ENCODE peak calls at places on chromosomes 11 and 22, in seven cellular contexts. One of them, this sample, is unnamed.

GRCh38 chr11:1702506-1702905 is 5.5 kb downstream of the KRTAP5-6 start:
- DNase-seq in HCT116: no peak
- DNase-seq in SK-N-SH: no peak
- DNase-seq in GM23338: no peak
- DNase-seq in HL-60: no peak
- DNase-seq in endothelial cell of umbilical vein: no peak
- DNase-seq in sigmoid colon: no peak
- DNase-seq in this sample: no peak

GRCh38 chr11:19714387-19715363 is 2.0 kb downstream of the NAV2 start:
- DNase-seq in HCT116: no peak
- DNase-seq in SK-N-SH: peak; percentile 76
- DNase-seq in GM23338: peak; percentile 65
- DNase-seq in HL-60: no peak
- DNase-seq in endothelial cell of umbilical vein: peak; percentile 61
- DNase-seq in sigmoid colon: peak; percentile 84
- DNase-seq in this sample: no peak

GRCh38 chr11:57514538-57515331 is 767 bp downstream of the SLC43A1 start:
- DNase-seq in HCT116: no peak
- DNase-seq in SK-N-SH: peak; percentile 79
- DNase-seq in GM23338: peak; percentile 80
- DNase-seq in HL-60: peak; percentile 62
- DNase-seq in endothelial cell of umbilical vein: peak; percentile 36
- DNase-seq in sigmoid colon: peak; percentile 82
- DNase-seq in this sample: peak; percentile 92

GRCh38 chr11:83583953-83584352 is 297.8 kb upstream of the CCDC90B start:
- DNase-seq in HCT116: no peak
- DNase-seq in SK-N-SH: no peak
- DNase-seq in GM23338: no peak
- DNase-seq in HL-60: no peak
- DNase-seq in endothelial cell of umbilical vein: no peak
- DNase-seq in sigmoid colon: no peak
- DNase-seq in this sample: no peak

GRCh38 chr11:28058333-28058732 is 49.6 kb downstream of the KIF18A start:
- DNase-seq in HCT116: no peak
- DNase-seq in SK-N-SH: no peak
- DNase-seq in GM23338: peak; percentile 1
- DNase-seq in HL-60: no peak
- DNase-seq in endothelial cell of umbilical vein: no peak
- DNase-seq in sigmoid colon: no peak
- DNase-seq in this sample: no peak

GRCh38 chr11:63769719-63770443 is 1.3 kb upstream of the ZFTA start:
- DNase-seq in HCT116: no peak
- DNase-seq in SK-N-SH: no peak
- DNase-seq in GM23338: peak; percentile 58
- DNase-seq in HL-60: no peak
- DNase-seq in endothelial cell of umbilical vein: peak; percentile 21
- DNase-seq in sigmoid colon: peak; percentile 67
- DNase-seq in this sample: no peak

GRCh38 chr11:12864316-12865156 is 144.6 kb upstream of the RASSF10 start:
- DNase-seq in HCT116: no peak
- DNase-seq in SK-N-SH: peak; percentile 47
- DNase-seq in GM23338: peak; percentile 99
- DNase-seq in HL-60: no peak
- DNase-seq in endothelial cell of umbilical vein: peak; percentile 97
- DNase-seq in sigmoid colon: no peak
- DNase-seq in this sample: no peak

GRCh38 chr11:111510311-111510710 is 1.9 kb downstream of the BTG4 start:
- DNase-seq in HCT116: no peak
- DNase-seq in SK-N-SH: no peak
- DNase-seq in GM23338: no peak
- DNase-seq in HL-60: no peak
- DNase-seq in endothelial cell of umbilical vein: no peak
- DNase-seq in sigmoid colon: no peak
- DNase-seq in this sample: no peak

GRCh38 chr11:444397-445144 is 2.8 kb upstream of the ANO9 start:
- DNase-seq in HCT116: no peak
- DNase-seq in SK-N-SH: no peak
- DNase-seq in GM23338: no peak
- DNase-seq in HL-60: no peak
- DNase-seq in endothelial cell of umbilical vein: no peak
- DNase-seq in sigmoid colon: no peak
- DNase-seq in this sample: no peak

GRCh38 chr11:80616070-80616800 is 1175.4 kb upstream of the TENM4 start:
- DNase-seq in HCT116: no peak
- DNase-seq in SK-N-SH: peak; percentile 6
- DNase-seq in GM23338: no peak
- DNase-seq in HL-60: no peak
- DNase-seq in endothelial cell of umbilical vein: no peak
- DNase-seq in sigmoid colon: no peak
- DNase-seq in this sample: no peak

GRCh38 chr11:60925685-60926267 is 1.5 kb downstream of the TMEM132A start:
- DNase-seq in HCT116: no peak
- DNase-seq in SK-N-SH: peak; percentile 34
- DNase-seq in GM23338: no peak
- DNase-seq in HL-60: no peak
- DNase-seq in endothelial cell of umbilical vein: no peak
- DNase-seq in sigmoid colon: no peak
- DNase-seq in this sample: no peak

GRCh38 chr22:47063071-47063509 is 300.6 kb downstream of the TBC1D22A start:
- DNase-seq in HCT116: no peak
- DNase-seq in SK-N-SH: no peak
- DNase-seq in GM23338: no peak
- DNase-seq in HL-60: no peak
- DNase-seq in endothelial cell of umbilical vein: no peak
- DNase-seq in sigmoid colon: no peak
- DNase-seq in this sample: no peak

GRCh38 chr11:62395885-62396778 is 22.7 kb upstream of the SCGB1A1 start:
- DNase-seq in HCT116: no peak
- DNase-seq in SK-N-SH: no peak
- DNase-seq in GM23338: no peak
- DNase-seq in HL-60: no peak
- DNase-seq in endothelial cell of umbilical vein: no peak
- DNase-seq in sigmoid colon: no peak
- DNase-seq in this sample: no peak

GRCh38 chr11:42625757-42626156 is 686.0 kb upstream of the API5 start:
- DNase-seq in HCT116: no peak
- DNase-seq in SK-N-SH: peak; percentile 45
- DNase-seq in GM23338: no peak
- DNase-seq in HL-60: no peak
- DNase-seq in endothelial cell of umbilical vein: no peak
- DNase-seq in sigmoid colon: no peak
- DNase-seq in this sample: no peak

GRCh38 chr11:86570020-86570419 is 102.4 kb downstream of the ME3 start:
- DNase-seq in HCT116: no peak
- DNase-seq in SK-N-SH: no peak
- DNase-seq in GM23338: no peak
- DNase-seq in HL-60: no peak
- DNase-seq in endothelial cell of umbilical vein: peak; percentile 27
- DNase-seq in sigmoid colon: no peak
- DNase-seq in this sample: peak; percentile 34

GRCh38 chr22:49347376-49347775 is 480.3 kb downstream of the BRD1 start:
- DNase-seq in HCT116: no peak
- DNase-seq in SK-N-SH: no peak
- DNase-seq in GM23338: no peak
- DNase-seq in HL-60: no peak
- DNase-seq in endothelial cell of umbilical vein: no peak
- DNase-seq in sigmoid colon: no peak
- DNase-seq in this sample: no peak

GRCh38 chr22:24496661-24497060 is 1.5 kb downstream of the UPB1 start:
- DNase-seq in HCT116: no peak
- DNase-seq in SK-N-SH: peak; percentile 54
- DNase-seq in GM23338: no peak
- DNase-seq in HL-60: no peak
- DNase-seq in endothelial cell of umbilical vein: no peak
- DNase-seq in sigmoid colon: no peak
- DNase-seq in this sample: no peak

DNA sequence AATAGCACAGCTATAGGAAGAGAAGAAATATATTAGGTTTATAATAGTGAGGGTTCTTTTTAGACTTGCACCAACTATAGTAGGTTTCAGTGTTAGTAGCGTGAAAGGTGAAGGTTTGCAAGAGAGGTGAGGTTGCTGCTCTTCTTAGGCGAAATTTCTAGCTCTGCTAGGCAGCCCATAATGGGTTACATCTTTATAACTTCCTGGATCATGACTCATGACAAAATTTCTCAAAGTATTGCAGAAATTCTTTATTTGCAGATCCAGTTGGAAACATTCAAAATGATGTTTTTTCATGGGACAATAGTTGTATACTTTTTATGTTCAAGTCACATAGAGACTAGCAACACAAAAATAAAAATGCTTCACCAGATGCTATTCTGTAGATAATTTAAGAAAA is 260.0 kb downstream of the SOX6 start:
- DNase-seq in HCT116: no peak
- DNase-seq in SK-N-SH: no peak
- DNase-seq in GM23338: no peak
- DNase-seq in HL-60: no peak
- DNase-seq in endothelial cell of umbilical vein: no peak
- DNase-seq in sigmoid colon: no peak
- DNase-seq in this sample: no peak
- TF ChIP-seq CTCF in HCT116: no peak
- TF ChIP-seq CTCF in SK-N-SH: no peak
- TF ChIP-seq CTCF in GM23338: no peak
- TF ChIP-seq CTCF in HL-60: no peak
- TF ChIP-seq CTCF in endothelial cell of umbilical vein: no peak
- TF ChIP-seq CTCF in sigmoid colon: no peak
- TF ChIP-seq CTCF in this sample: no peak

GRCh38 chr11:133467686-133468085 is 64.6 kb downstream of the OPCML start:
- DNase-seq in HCT116: no peak
- DNase-seq in SK-N-SH: no peak
- DNase-seq in GM23338: no peak
- DNase-seq in HL-60: no peak
- DNase-seq in endothelial cell of umbilical vein: no peak
- DNase-seq in sigmoid colon: no peak
- DNase-seq in this sample: no peak
- TF ChIP-seq POLR2AphosphoS5 in HCT116: no peak
- TF ChIP-seq POLR2AphosphoS5 in SK-N-SH: no peak
- TF ChIP-seq POLR2AphosphoS5 in GM23338: no peak
- TF ChIP-seq POLR2AphosphoS5 in HL-60: no peak
- TF ChIP-seq POLR2AphosphoS5 in endothelial cell of umbilical vein: no peak
- TF ChIP-seq POLR2AphosphoS5 in sigmoid colon: no peak
- TF ChIP-seq POLR2AphosphoS5 in this sample: no peak

GRCh38 chr22:39114157-39114511 is 17.1 kb downstream of the APOBEC3H start:
- DNase-seq in HCT116: no peak
- DNase-seq in SK-N-SH: no peak
- DNase-seq in GM23338: peak; percentile 89
- DNase-seq in HL-60: no peak
- DNase-seq in endothelial cell of umbilical vein: no peak
- DNase-seq in sigmoid colon: no peak
- DNase-seq in this sample: no peak

GRCh38 chr22:39115570-39115969 is 18.5 kb downstream of the APOBEC3H start:
- DNase-seq in HCT116: no peak
- DNase-seq in SK-N-SH: no peak
- DNase-seq in GM23338: no peak
- DNase-seq in HL-60: no peak
- DNase-seq in endothelial cell of umbilical vein: no peak
- DNase-seq in sigmoid colon: no peak
- DNase-seq in this sample: no peak

GRCh38 chr22:39120983-39121382 is 23.9 kb downstream of the APOBEC3H start:
- DNase-seq in HCT116: no peak
- DNase-seq in SK-N-SH: no peak
- DNase-seq in GM23338: no peak
- DNase-seq in HL-60: no peak
- DNase-seq in endothelial cell of umbilical vein: no peak
- DNase-seq in sigmoid colon: no peak
- DNase-seq in this sample: no peak

GRCh38 chr22:39117585-39118191 is 20.6 kb downstream of the APOBEC3H start:
- DNase-seq in HCT116: peak; percentile 53
- DNase-seq in SK-N-SH: no peak
- DNase-seq in GM23338: peak; percentile 85
- DNase-seq in HL-60: no peak
- DNase-seq in endothelial cell of umbilical vein: peak; percentile 57
- DNase-seq in sigmoid colon: peak; percentile 56
- DNase-seq in this sample: no peak

GRCh38 chr22:39115976-39116621 is 19.1 kb downstream of the APOBEC3H start:
- DNase-seq in HCT116: no peak
- DNase-seq in SK-N-SH: no peak
- DNase-seq in GM23338: no peak
- DNase-seq in HL-60: no peak
- DNase-seq in endothelial cell of umbilical vein: no peak
- DNase-seq in sigmoid colon: no peak
- DNase-seq in this sample: no peak
- TF ChIP-seq CTCF in HCT116: no peak
- TF ChIP-seq CTCF in SK-N-SH: no peak
- TF ChIP-seq CTCF in GM23338: no peak
- TF ChIP-seq CTCF in HL-60: no peak
- TF ChIP-seq CTCF in endothelial cell of umbilical vein: no peak
- TF ChIP-seq CTCF in sigmoid colon: no peak
- TF ChIP-seq CTCF in this sample: no peak

DNA sequence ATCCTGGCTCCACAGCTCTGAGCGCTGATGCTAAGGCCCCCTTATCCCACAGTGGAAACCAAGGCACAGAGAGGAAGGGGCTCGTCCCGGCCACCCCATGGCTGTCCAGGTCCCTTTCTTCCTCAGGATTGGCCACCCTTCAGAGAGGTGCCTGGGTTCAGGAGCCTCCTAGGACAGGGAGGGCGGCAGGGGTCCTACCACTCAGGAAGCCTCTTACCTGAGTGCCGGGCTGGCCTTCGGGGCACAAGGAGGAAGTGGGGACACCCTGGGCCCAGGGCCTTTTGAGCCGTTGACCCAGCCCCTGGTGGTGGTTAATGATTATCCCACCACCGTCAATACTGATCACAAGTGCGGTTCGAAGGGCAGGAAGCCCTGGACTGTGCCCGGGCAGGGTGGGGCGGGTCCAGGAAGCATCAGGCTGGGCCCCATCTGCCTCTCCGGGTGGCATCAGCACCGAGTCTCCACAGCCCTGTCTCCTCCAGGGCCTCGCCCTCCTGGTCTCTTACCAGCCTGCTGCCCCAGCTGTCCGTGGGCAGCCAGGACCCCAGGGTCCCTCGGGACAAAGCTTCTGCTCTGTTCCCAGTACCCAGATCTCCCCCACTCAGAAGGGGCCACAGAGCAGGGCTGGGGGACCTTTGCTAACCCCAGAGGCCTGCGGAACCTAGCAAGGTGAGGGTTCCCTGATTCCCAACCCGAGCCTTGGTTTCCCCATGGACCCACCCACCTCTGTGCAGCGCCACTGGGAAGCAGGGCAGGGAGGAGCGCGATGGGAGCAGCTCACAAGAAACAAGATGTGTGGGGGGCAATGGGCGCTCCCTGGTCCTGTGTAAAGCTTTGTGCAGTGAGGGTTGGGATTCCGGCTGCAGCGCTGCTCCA is 15.0 kb upstream of the EHD1 start:
- DNase-seq in HCT116: no peak
- DNase-seq in SK-N-SH: no peak
- DNase-seq in GM23338: no peak
- DNase-seq in HL-60: no peak
- DNase-seq in endothelial cell of umbilical vein: no peak
- DNase-seq in sigmoid colon: no peak
- DNase-seq in this sample: no peak
- TF ChIP-seq POLR2AphosphoS5 in HCT116: no peak
- TF ChIP-seq POLR2AphosphoS5 in SK-N-SH: no peak
- TF ChIP-seq POLR2AphosphoS5 in GM23338: no peak
- TF ChIP-seq POLR2AphosphoS5 in HL-60: peak; percentile 33
- TF ChIP-seq POLR2AphosphoS5 in endothelial cell of umbilical vein: no peak
- TF ChIP-seq POLR2AphosphoS5 in sigmoid colon: peak; percentile 58
- TF ChIP-seq POLR2AphosphoS5 in this sample: no peak

DNA sequence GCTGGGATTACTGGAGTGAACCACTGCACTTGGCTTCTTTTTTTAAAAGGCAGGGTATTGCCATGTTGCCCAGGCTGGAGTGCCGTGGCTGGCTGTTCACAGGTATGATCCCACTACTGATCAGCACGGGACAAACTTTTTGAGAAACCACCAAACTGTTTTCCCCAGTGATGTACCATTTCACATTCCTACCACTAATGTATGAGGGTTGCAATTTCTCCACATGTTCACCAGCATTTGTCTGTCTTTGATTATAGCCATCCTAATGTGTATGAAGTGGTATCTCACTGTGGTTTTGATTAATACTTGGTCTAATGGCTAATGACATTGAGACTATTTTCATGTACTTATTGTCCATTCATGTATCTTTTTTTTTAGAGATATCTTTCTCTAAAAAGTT is 41.5 kb upstream of the EP300 start:
- DNase-seq in HCT116: no peak
- DNase-seq in SK-N-SH: no peak
- DNase-seq in GM23338: no peak
- DNase-seq in HL-60: no peak
- DNase-seq in endothelial cell of umbilical vein: no peak
- DNase-seq in sigmoid colon: no peak
- DNase-seq in this sample: no peak
- TF ChIP-seq CTCF in HCT116: peak; percentile 25
- TF ChIP-seq CTCF in SK-N-SH: peak; percentile 18
- TF ChIP-seq CTCF in GM23338: no peak
- TF ChIP-seq CTCF in HL-60: no peak
- TF ChIP-seq CTCF in endothelial cell of umbilical vein: no peak
- TF ChIP-seq CTCF in sigmoid colon: no peak
- TF ChIP-seq CTCF in this sample: no peak

This sample was measured in esophagus muscularis mucosa.